ENCODE peak calls at places on chromosome 1, in nine cellular contexts. V is body of pancreas; J is cardiac muscle cell; H is thoracic aorta; T is fibroblast of the aortic adventitia; O is endodermal cell; N is left lung; W is psoas muscle; Y is CD8-positive, alpha-beta T cell. R is an unnamed sample.

GRCh38 chr1:246035060-246035531 is 472.0 kb downstream of the SMYD3 start:
- DNase-seq in Y (no peak), W (no peak), O (no peak), V (no peak), N (no peak), T (no peak), H (no peak), J (no peak), R (no peak)

GRCh38 chr1:175839678-175840669 is 96.6 kb upstream of the TNR start:
- DNase-seq in O (no peak), V (no peak), W (no peak), Y (no peak), N (no peak), J (no peak), T (no peak), H (no peak), R (no peak)

GRCh38 chr1:86841120-86841519 is 72.8 kb downstream of the SELENOF start:
- DNase-seq in N (no peak), O (no peak), W (no peak), V (no peak), Y (no peak), J (no peak), H (no peak), T (peak; percentile 53), R (no peak)

GRCh38 chr1:84773195-84773594 is 82.9 kb upstream of the SSX2IP start:
- DNase-seq in T (no peak), O (no peak), J (no peak), Y (no peak), H (no peak), N (no peak), V (no peak), W (no peak), R (no peak)

GRCh38 chr1:20428841-20429240 is 57.2 kb downstream of the CAMK2N1 start:
- DNase-seq in W (no peak), T (no peak), O (peak; percentile 24), J (no peak), V (no peak), N (no peak), H (no peak), Y (no peak), R (no peak)

GRCh38 chr1:158999301-159000069 is 10.2 kb upstream of the IFI16 start:
- DNase-seq in V (peak; percentile 69), Y (no peak), T (peak; percentile 98), H (no peak), J (peak; percentile 89), O (peak; percentile 94), N (no peak), W (peak; percentile 75), R (no peak)

GRCh38 chr1:175824079-175824478 is 80.7 kb upstream of the TNR start:
- DNase-seq in Y (no peak), T (no peak), W (peak; percentile 13), O (peak; percentile 96), V (peak; percentile 49), N (no peak), H (no peak), J (peak; percentile 56), R (no peak)

GRCh38 chr1:89148259-89148658 is 22.3 kb upstream of the GBP2 start:
- DNase-seq in J (no peak), W (no peak), T (no peak), N (no peak), Y (no peak), O (no peak), V (no peak), H (no peak), R (no peak)

GRCh38 chr1:212718499-212718898 is 18.9 kb upstream of the BATF3 start:
- DNase-seq in T (peak; percentile 33), W (no peak), O (no peak), J (no peak), V (no peak), N (no peak), H (no peak), Y (no peak), R (no peak)
- TF ChIP-seq CTCF in T (peak; percentile 26), W (no peak), O (peak; percentile 49), J (peak; percentile 27), V (no peak), N (no peak), H (no peak), Y (no peak), R (no peak)

DNA sequence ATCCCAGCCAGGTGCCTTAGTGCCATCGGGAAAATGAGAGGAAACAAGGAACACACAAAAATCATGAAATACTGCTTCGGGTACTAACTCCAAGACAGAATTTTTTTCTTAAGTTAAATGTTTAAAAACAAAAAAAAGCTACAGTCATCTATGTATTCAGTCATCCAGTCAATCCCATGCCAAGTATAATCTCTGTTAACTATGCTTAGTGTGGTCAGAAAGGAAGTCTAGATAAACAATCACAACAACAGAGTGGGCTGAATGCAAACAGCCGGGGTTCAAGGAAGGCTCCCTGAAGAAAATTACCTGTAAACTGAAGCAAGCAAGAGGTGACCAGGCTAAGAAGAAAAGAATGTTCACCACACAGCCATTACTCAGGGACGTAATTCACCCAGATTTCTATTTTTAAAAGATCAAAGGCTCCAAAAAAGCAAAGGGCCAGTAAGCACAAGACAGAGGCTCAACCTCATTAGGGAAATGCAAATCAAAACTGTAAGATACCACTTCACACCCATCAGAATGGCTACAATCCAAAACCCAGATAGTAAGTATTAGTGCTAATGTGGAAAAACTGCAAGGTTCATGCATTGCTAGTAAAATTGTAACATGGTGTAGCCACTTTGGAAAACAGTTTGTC is 53.0 kb downstream of the RERE start:
- DNase-seq in N (no peak), V (no peak), H (no peak), Y (no peak), W (no peak), J (no peak), T (peak; percentile 22), O (no peak), R (no peak)
- TF ChIP-seq CTCF in N (no peak), V (no peak), H (no peak), Y (no peak), W (no peak), J (no peak), T (no peak), O (peak; percentile 9), R (no peak)

GRCh38 chr1:248618119-248618518 is 16.8 kb downstream of the OR2T11 start:
- DNase-seq in Y (no peak), T (no peak), H (no peak), J (no peak), N (no peak), V (no peak), O (no peak), W (no peak), R (no peak)

GRCh38 chr1:248613742-248614141 is 16.2 kb upstream of the OR2T10 start:
- DNase-seq in T (no peak), W (no peak), V (no peak), Y (no peak), J (no peak), N (no peak), H (no peak), O (no peak), R (no peak)

GRCh38 chr1:248622491-248623106 is 12.3 kb downstream of the OR2T11 start:
- DNase-seq in Y (no peak), H (no peak), W (no peak), T (peak; percentile 55), V (peak; percentile 3), N (no peak), O (no peak), J (peak; percentile 0), R (no peak)

DNA sequence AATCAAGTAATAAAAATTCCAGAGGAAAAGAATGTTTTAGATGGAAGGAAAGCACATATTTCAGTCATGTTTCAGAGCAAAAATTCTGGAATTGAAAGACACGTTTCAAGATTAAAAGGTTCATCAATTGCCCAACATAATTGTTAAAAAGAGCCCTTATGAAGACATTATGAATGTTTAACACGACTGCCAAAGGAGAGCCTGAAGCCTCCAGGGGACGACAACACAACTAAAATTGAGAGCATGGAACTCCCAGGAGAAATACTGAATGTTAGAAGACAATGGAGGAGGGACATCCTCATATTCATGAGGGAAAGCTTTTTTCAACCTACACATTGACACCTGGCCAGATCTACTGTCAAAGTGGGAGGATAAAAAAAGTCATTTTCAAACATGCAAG is 16.0 kb downstream of the OR2T11 start:
- DNase-seq in J (no peak), N (no peak), T (peak; percentile 50), Y (peak; percentile 36), H (no peak), W (peak; percentile 15), V (peak; percentile 49), O (peak; percentile 77), R (no peak)
- TF ChIP-seq CTCF in J (peak; percentile 59), N (peak; percentile 63), T (peak; percentile 63), Y (peak; percentile 59), H (no peak), W (peak; percentile 52), V (peak; percentile 60), O (peak; percentile 54), R (no peak)

DNA sequence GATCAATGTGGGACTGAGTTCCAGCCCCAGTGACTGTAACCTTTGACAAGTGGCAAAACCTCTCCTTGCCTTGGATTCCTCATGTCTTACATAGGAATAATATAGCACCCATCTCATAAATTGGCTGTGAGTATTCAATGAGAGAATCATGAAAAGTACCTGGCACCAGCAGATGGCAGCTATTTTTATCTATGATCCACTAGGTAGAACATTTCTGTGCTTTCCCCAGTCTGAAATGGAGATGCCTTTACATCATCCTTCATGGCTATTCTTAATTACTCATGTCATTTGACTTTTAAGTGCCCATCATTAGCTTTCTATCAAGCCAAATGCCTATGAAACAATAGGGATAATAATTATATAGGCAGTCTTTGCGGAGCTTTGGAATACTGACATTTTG is 130.1 kb downstream of the TGFB2 start:
- DNase-seq in W (no peak), J (no peak), H (no peak), T (peak; percentile 24), V (no peak), Y (no peak), O (no peak), N (no peak), R (no peak)
- TF ChIP-seq CTCF in W (no peak), J (no peak), H (no peak), T (no peak), V (no peak), Y (no peak), O (no peak), N (no peak), R (no peak)

DNA sequence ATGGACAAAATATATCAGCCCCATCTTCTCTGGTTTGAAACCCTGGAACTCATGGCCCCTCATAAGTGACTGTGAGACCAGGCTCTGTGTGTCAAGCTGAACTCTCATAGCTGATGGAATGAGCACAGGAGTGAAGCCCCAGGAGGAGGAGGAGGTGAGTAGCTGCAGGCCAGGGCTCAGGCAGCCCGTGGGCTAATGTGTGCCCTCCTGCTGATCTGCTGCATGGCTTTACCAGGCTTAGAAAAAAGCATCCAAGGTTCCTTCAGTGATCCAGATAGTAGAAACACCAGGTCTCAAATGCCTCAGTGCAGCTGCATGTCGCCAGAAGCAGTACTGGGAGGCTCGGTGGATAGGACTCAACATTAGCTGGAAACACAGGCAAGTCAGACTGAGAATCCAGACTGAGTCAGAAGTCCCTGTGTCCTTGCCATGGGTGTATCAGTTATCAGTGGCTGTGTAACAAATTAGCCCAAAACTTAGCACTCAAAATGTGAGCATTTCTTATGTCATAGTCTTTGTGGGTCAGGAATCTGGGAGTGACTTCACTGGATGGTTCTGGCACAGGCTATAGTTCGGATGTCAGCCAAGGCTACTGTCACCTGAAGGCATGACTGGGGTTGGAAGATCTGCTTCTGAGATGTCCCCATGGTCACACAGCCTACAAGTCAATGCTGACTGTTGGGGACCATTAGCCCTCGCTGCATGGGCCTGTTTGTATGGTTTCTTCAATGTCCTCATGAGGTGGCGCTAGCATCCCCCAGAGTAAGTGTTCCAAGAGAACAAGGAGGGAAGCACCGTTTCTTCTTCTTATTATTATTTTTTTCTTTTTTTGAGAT is 255.4 kb upstream of the IRF2BP2 start:
- DNase-seq in N (no peak), V (no peak), T (no peak), H (no peak), J (no peak), W (no peak), Y (no peak), O (peak; percentile 40), R (no peak)
- TF ChIP-seq CTCF in N (no peak), V (no peak), T (no peak), H (no peak), J (no peak), W (no peak), Y (no peak), O (peak; percentile 41), R (no peak)

R was measured in progenitor cell of endocrine pancreas.